ENCODE peak calls at places on chromosomes 4 and X, in four cellular contexts. O is K562, E is HepG2, S is A549. K is an unnamed sample.
A peak's percentile ranks its signal among the peaks of the same experiment; 100 is the strongest.

GRCh38 chr4:44186850-44187246 is 261.8 kb downstream of the KCTD8 start:
- DNase-seq in E (no peak), O (no peak), S (no peak), K (no peak)

GRCh38 chr4:80192937-80193336 is 4.4 kb upstream of the PRDM8 start:
- DNase-seq in S (no peak), O (no peak), E (no peak), K (no peak)

GRCh38 chr4:54225671-54226398 is 3.3 kb upstream of the PDGFRA start:
- DNase-seq in S (no peak), O (no peak), E (no peak), K (peak; percentile 17)

GRCh38 chrX:132631579-132632232 is 142.9 kb upstream of the MBNL3 start:
- DNase-seq in S (peak; percentile 36), O (peak; percentile 10), E (peak; percentile 31), K (no peak)

GRCh38 chr4:2750719-2751605 is 5.2 kb downstream of the TNIP2 start:
- DNase-seq in O (no peak), S (no peak), E (no peak), K (no peak)

GRCh38 chrX:134875679-134876078 is 115.1 kb upstream of the SMIM10 start:
- DNase-seq in S (no peak), O (no peak), E (no peak), K (no peak)

GRCh38 chr4:169252339-169253086 is 18.2 kb downstream of the SH3RF1 start:
- DNase-seq in O (no peak), S (no peak), E (no peak), K (no peak)

GRCh38 chrX:11540532-11541377 is 125.0 kb downstream of the ARHGAP6 start:
- DNase-seq in O (no peak), S (no peak), E (no peak), K (peak; percentile 9)

GRCh38 chr4:69881173-69881773 is 21.3 kb upstream of the SULT1E1 start:
- DNase-seq in S (peak; percentile 40), O (peak; percentile 10), E (peak; percentile 66), K (peak; percentile 15)

GRCh38 chr4:74473155-74473811 is 28.3 kb downstream of the AREG start:
- DNase-seq in E (peak; percentile 62), S (peak; percentile 36), O (no peak), K (no peak)

GRCh38 chrX:46257451-46257879 is 287.8 kb downstream of the ZNF674 start:
- DNase-seq in S (no peak), O (no peak), E (no peak), K (no peak)

GRCh38 chrX:2408856-2409255 is 91.9 kb downstream of the DHRSX start:
- DNase-seq in E (no peak), S (no peak), O (no peak), K (no peak)

GRCh38 chrX:78652971-78653822 is 5.9 kb downstream of the RTL3 start:
- DNase-seq in O (no peak), S (peak; percentile 48), E (peak; percentile 73), K (no peak)

GRCh38 chr4:47490550-47490949 is 5.5 kb downstream of the ATP10D start:
- DNase-seq in S (peak; percentile 38), O (no peak), E (peak; percentile 21), K (no peak)

GRCh38 chr4:114754616-114755015 is 156.0 kb downstream of the UGT8 start:
- DNase-seq in S (no peak), E (no peak), O (no peak), K (no peak)

GRCh38 chr4:112975567-112976355 is 73.7 kb upstream of the ANK2 start:
- DNase-seq in O (no peak), S (no peak), E (no peak), K (no peak)

GRCh38 chr4:112973897-112974296 is 75.6 kb upstream of the ANK2 start:
- DNase-seq in S (no peak), O (no peak), E (no peak), K (no peak)

GRCh38 chr4:112979881-112980421 is 69.5 kb upstream of the ANK2 start:
- DNase-seq in E (no peak), O (no peak), S (no peak), K (peak; percentile 36)

GRCh38 chr4:112982677-112983076 is 66.8 kb upstream of the ANK2 start:
- DNase-seq in S (peak; percentile 2), O (no peak), E (no peak), K (no peak)

GRCh38 chr4:112978691-112979472 is 70.6 kb upstream of the ANK2 start:
- DNase-seq in O (no peak), S (no peak), E (no peak), K (no peak)
- TF ChIP-seq NR3C1 in O (no peak), S (no peak), E (no peak), K (no peak)

DNA sequence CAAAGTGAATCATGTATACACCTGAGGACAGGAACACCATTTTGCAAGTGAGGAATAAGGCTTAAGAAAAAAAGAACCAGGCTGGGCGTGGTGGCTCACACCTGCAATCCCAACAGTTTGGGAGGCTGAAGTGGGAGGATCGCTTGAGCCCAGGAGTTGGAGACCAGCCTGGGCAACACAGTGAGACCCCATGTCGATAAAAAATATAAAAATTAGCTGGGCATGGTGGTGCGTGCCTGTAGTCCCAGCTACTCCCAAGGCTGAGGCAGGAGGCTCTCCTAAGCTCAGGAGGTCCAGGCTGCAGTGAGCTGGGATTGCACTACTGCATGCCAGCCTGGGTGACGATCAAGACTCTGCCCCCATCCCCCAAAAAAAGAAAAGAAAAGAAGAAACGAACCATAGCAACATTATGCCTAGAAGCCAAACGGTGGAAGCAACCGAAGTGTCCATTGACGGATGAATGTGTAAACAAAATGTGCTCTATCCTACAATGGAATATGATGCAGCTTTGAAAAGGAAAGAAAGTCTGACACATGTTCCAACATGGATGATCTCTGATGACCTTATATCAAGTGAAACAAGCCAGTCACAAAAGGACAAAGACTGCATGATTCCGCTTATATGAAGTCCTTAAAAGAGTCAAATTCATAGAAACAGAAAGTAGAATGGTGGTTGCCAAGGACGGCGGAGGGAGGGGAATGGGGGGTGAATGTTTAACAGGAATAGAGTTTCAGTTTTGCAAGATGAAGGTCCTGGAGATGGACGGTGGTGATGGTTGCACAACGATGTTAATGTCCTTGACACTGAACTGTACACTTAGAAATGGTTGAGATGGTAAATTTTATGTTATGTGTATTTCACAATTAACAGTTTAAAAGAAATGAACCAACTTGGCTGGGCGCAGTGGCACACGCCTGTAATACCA is 8.6 kb upstream of the KIAA0232 start:
- DNase-seq in O (no peak), S (no peak), E (peak; percentile 90), K (no peak)
- TF ChIP-seq NR3C1 in O (no peak), S (no peak), E (no peak), K (no peak)

DNA sequence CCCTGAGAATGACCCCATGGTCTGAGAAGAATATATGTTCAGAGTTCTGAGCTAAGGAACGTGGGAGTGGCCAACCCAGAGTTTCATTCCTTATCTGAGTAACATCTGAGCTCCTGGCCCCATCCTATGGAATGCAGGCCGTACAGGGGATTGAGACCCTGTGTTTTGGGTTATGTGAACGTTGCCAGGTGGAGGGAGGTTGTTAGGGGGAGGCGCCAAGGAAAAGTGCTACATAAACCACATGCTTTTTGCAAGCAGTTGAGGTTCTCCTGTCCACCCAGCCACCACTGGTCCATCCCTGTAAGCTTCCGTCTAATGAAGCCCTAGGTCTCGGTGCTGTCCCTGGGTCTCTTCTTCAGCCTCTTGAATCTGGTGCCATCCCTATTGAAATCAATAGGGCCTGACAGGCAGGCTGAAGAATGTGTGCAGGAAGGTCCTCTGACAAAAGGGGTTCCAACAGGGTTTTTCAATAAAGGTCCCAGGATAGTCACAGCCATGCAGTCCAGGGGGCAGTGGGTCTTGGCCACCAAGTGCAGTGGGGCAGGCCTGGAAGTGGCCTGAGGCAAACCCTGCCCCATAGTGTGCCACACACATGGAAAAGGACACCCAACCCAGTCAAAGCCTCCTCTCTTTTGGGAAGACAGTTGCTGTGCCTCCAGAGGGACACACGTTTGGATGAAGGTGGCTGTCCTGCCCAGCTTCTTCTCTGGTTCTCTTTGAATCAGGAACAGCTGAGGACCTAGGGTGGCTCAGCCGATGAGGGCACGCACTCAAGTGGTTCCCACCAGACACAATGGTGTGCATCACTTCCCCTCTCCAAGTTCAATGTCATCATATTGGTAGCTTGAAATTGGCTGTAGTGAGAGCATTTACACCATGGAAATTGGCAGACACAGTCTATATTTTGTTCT is 53.5 kb downstream of the HTRA3 start:
- DNase-seq in E (no peak), O (no peak), S (no peak), K (no peak)
- TF ChIP-seq NR3C1 in E (no peak), O (no peak), S (no peak), K (no peak)

GRCh38 chr4:105994061-105994460 is 98.8 kb downstream of the NPNT start:
- DNase-seq in O (no peak), E (no peak), S (no peak), K (no peak)
- TF ChIP-seq NR3C1 in O (no peak), E (no peak), S (no peak), K (no peak)

DNA sequence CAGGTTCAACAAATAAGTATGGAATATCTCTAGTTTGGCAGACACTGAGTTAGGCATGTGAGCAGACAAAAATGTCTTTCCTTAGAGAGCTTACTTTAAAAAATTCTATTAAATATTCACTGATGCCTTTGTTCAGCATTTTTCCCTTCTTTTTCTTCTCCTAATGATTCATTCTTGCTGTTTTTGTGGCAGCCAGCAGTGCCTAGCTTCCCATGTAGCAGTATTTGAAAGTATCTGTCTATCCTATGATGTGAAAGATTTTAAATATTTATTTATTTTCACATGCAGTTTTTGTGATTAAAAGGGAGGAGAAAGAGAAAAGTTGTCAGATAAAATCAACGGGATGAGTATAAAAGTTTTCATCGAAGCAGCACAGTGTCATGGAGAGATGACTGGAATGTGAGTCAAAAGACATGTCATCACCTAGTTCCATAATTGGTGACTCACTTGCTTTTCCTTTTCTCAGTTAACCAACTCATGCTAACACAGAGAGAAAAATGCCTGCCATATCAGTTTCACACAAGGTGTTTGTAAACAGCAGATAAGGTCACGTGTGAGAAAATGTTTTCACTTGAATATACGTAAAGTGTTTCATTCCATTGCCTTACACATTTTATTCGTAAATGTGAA is 69.8 kb downstream of the BMPR1B start:
- DNase-seq in S (peak; percentile 74), E (no peak), O (peak; percentile 21), K (no peak)
- TF ChIP-seq NR3C1 in S (no peak), E (no peak), O (no peak), K (no peak)

DNA sequence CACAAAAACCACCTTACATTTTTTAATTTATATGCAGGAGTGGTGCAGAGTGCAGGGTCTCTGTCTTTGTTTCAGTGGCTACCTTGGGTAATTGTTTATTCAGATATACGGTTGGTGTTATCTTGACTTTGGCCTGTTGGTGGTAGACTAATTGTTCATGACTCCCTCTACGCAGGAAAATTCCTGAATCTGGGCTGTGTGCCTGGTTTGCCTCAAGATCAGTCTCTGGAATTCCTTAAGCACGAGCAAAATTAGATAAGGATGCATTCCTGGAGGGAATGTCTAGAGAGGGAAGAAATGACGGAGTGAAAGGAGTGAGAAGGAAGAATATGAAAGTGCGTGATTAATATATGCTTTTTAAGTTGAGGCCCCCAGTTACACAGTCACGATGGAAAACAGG is 576.9 kb upstream of the PCDH10 start:
- DNase-seq in E (no peak), O (no peak), S (peak; percentile 17), K (no peak)
- TF ChIP-seq NR3C1 in E (no peak), O (no peak), S (no peak), K (no peak)